ENCODE peak calls at places on chromosomes 2 and 18, in five cellular contexts. One of them, this sample, is unnamed.
A peak's percentile ranks its signal among the peaks of the same experiment; 100 is the strongest.

GRCh38 chr2:30702694-30703093 is 104.6 kb downstream of the CAPN13 start:
- DNase-seq in WERI-Rb-1: no peak
- DNase-seq in ovary: no peak
- DNase-seq in HCT116: no peak
- DNase-seq in pancreas: no peak
- DNase-seq in this sample: no peak

GRCh38 chr2:238811765-238812164 is 36.1 kb upstream of the TWIST2 start:
- DNase-seq in WERI-Rb-1: no peak
- DNase-seq in ovary: no peak
- DNase-seq in HCT116: no peak
- DNase-seq in pancreas: no peak
- DNase-seq in this sample: no peak

GRCh38 chr2:45361666-45362065 is 249.4 kb downstream of the SRBD1 start:
- DNase-seq in WERI-Rb-1: no peak
- DNase-seq in ovary: no peak
- DNase-seq in HCT116: no peak
- DNase-seq in pancreas: no peak
- DNase-seq in this sample: no peak

GRCh38 chr2:37614061-37614802 is 57.2 kb downstream of the CDC42EP3 start:
- DNase-seq in WERI-Rb-1: no peak
- DNase-seq in ovary: no peak
- DNase-seq in HCT116: no peak
- DNase-seq in pancreas: no peak
- DNase-seq in this sample: no peak

GRCh38 chr2:240686460-240686859 is 3.8 kb upstream of the AQP12B start:
- DNase-seq in WERI-Rb-1: no peak
- DNase-seq in ovary: no peak
- DNase-seq in HCT116: no peak
- DNase-seq in pancreas: no peak
- DNase-seq in this sample: no peak

GRCh38 chr2:20494246-20494645 is 47.4 kb downstream of the RHOB start:
- DNase-seq in WERI-Rb-1: no peak
- DNase-seq in ovary: no peak
- DNase-seq in HCT116: no peak
- DNase-seq in pancreas: no peak
- DNase-seq in this sample: no peak

GRCh38 chr18:27865431-27865830 is 311.5 kb downstream of the CDH2 start:
- DNase-seq in WERI-Rb-1: no peak
- DNase-seq in ovary: no peak
- DNase-seq in HCT116: no peak
- DNase-seq in pancreas: no peak
- DNase-seq in this sample: no peak

GRCh38 chr2:134307334-134307733 is 53.5 kb downstream of the MGAT5 start:
- DNase-seq in WERI-Rb-1: no peak
- DNase-seq in ovary: no peak
- DNase-seq in HCT116: no peak
- DNase-seq in pancreas: no peak
- DNase-seq in this sample: no peak

GRCh38 chr2:111226797-111227700 is 106.3 kb downstream of the BCL2L11 start:
- DNase-seq in WERI-Rb-1: no peak
- DNase-seq in ovary: no peak
- DNase-seq in HCT116: no peak
- DNase-seq in pancreas: no peak
- DNase-seq in this sample: no peak

GRCh38 chr2:34549710-34550345 is 950.7 kb upstream of the FAM98A start:
- DNase-seq in WERI-Rb-1: no peak
- DNase-seq in ovary: no peak
- DNase-seq in HCT116: no peak
- DNase-seq in pancreas: no peak
- DNase-seq in this sample: no peak

GRCh38 chr18:80175451-80176235 is 66.6 kb downstream of the ADNP2 start:
- DNase-seq in WERI-Rb-1: no peak
- DNase-seq in ovary: peak; percentile 25
- DNase-seq in HCT116: no peak
- DNase-seq in pancreas: no peak
- DNase-seq in this sample: no peak

GRCh38 chr18:78719821-78720220 is 259.8 kb upstream of the SALL3 start:
- DNase-seq in WERI-Rb-1: no peak
- DNase-seq in ovary: no peak
- DNase-seq in HCT116: no peak
- DNase-seq in pancreas: no peak
- DNase-seq in this sample: no peak

GRCh38 chr18:48472610-48473009 is 63.4 kb upstream of the ZBTB7C start:
- DNase-seq in WERI-Rb-1: no peak
- DNase-seq in ovary: no peak
- DNase-seq in HCT116: no peak
- DNase-seq in pancreas: no peak
- DNase-seq in this sample: no peak

GRCh38 chr18:32349728-32350395 is 120.8 kb downstream of the GAREM1 start:
- DNase-seq in WERI-Rb-1: no peak
- DNase-seq in ovary: peak; percentile 52
- DNase-seq in HCT116: peak; percentile 91
- DNase-seq in pancreas: peak; percentile 76
- DNase-seq in this sample: peak; percentile 89

GRCh38 chr2:54083021-54083420 is 32.4 kb upstream of the ACYP2 start:
- DNase-seq in WERI-Rb-1: no peak
- DNase-seq in ovary: no peak
- DNase-seq in HCT116: no peak
- DNase-seq in pancreas: no peak
- DNase-seq in this sample: no peak

GRCh38 chr18:10526211-10526949 is 553 bp downstream of the NAPG start:
- DNase-seq in WERI-Rb-1: peak; percentile 50
- DNase-seq in ovary: peak; percentile 82
- DNase-seq in HCT116: no peak
- DNase-seq in pancreas: peak; percentile 49
- DNase-seq in this sample: peak; percentile 57

GRCh38 chr2:172428841-172429173 is 1.4 kb downstream of the ITGA6 start:
- DNase-seq in WERI-Rb-1: no peak
- DNase-seq in ovary: no peak
- DNase-seq in HCT116: no peak
- DNase-seq in pancreas: no peak
- DNase-seq in this sample: peak; percentile 36

GRCh38 chr2:41483221-41483620 is 564.6 kb upstream of the PKDCC start:
- DNase-seq in WERI-Rb-1: no peak
- DNase-seq in ovary: no peak
- DNase-seq in HCT116: no peak
- DNase-seq in pancreas: no peak
- DNase-seq in this sample: no peak

GRCh38 chr2:181459646-181460045 is 2.5 kb downstream of the ITGA4 start:
- DNase-seq in WERI-Rb-1: no peak
- DNase-seq in ovary: no peak
- DNase-seq in HCT116: no peak
- DNase-seq in pancreas: no peak
- DNase-seq in this sample: no peak

GRCh38 chr18:44742741-44743311 is 62.1 kb downstream of the SETBP1 start:
- DNase-seq in WERI-Rb-1: peak; percentile 14
- DNase-seq in ovary: peak; percentile 86
- DNase-seq in HCT116: no peak
- DNase-seq in pancreas: peak; percentile 52
- DNase-seq in this sample: peak; percentile 59

GRCh38 chr2:67108231-67108630 is 288.9 kb upstream of the ETAA1 start:
- DNase-seq in WERI-Rb-1: no peak
- DNase-seq in ovary: no peak
- DNase-seq in HCT116: no peak
- DNase-seq in pancreas: peak; percentile 28
- DNase-seq in this sample: no peak

GRCh38 chr2:240791821-240792657 is 28.0 kb downstream of the KIF1A start:
- DNase-seq in WERI-Rb-1: no peak
- DNase-seq in ovary: peak; percentile 80
- DNase-seq in HCT116: no peak
- DNase-seq in pancreas: no peak
- DNase-seq in this sample: no peak

GRCh38 chr2:159136405-159136804 is 150.1 kb downstream of the WDSUB1 start:
- DNase-seq in WERI-Rb-1: no peak
- DNase-seq in ovary: no peak
- DNase-seq in HCT116: no peak
- DNase-seq in pancreas: no peak
- DNase-seq in this sample: no peak

GRCh38 chr2:1054399-1054798 is 103.8 kb downstream of the SNTG2 start:
- DNase-seq in WERI-Rb-1: no peak
- DNase-seq in ovary: no peak
- DNase-seq in HCT116: no peak
- DNase-seq in pancreas: no peak
- DNase-seq in this sample: no peak

GRCh38 chr2:241884951-241885700 is 15.6 kb downstream of the RTP5 start:
- DNase-seq in WERI-Rb-1: peak; percentile 15
- DNase-seq in ovary: no peak
- DNase-seq in HCT116: no peak
- DNase-seq in pancreas: peak; percentile 51
- DNase-seq in this sample: no peak

GRCh38 chr18:12422936-12423335 is 15.2 kb downstream of the PRELID3A start:
- DNase-seq in WERI-Rb-1: peak; percentile 85
- DNase-seq in ovary: no peak
- DNase-seq in HCT116: no peak
- DNase-seq in pancreas: no peak
- DNase-seq in this sample: no peak

GRCh38 chr2:131022731-131023130 is 70.5 kb downstream of the FAM168B start:
- DNase-seq in WERI-Rb-1: no peak
- DNase-seq in ovary: no peak
- DNase-seq in HCT116: no peak
- DNase-seq in pancreas: no peak
- DNase-seq in this sample: no peak

GRCh38 chr2:64296150-64296500 is 151.9 kb upstream of the PELI1 start:
- DNase-seq in WERI-Rb-1: peak; percentile 58
- DNase-seq in ovary: no peak
- DNase-seq in HCT116: no peak
- DNase-seq in pancreas: no peak
- DNase-seq in this sample: no peak

GRCh38 chr18:68428026-68428425 is 286.9 kb downstream of the TMX3 start:
- DNase-seq in WERI-Rb-1: no peak
- DNase-seq in ovary: no peak
- DNase-seq in HCT116: no peak
- DNase-seq in pancreas: no peak
- DNase-seq in this sample: no peak

DNA sequence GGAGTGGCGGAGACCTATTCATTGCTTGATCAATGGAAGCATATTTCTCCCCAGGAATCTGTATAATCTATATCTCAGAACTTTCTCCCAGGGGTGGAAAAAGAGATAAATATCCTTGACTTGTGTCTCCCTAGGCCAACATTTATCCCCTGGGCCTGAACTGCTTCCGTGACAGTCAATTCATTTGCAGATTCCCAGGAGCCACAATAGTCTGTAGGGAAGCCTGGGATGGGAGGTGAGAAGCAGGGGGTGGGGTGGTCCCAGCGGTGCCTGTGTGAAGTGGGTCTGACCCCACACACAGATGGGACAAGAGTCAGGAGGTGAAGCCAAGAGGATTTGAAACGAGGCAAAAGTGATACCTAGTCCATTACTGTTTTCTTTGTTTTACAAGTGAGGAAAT is 166.8 kb downstream of the DPP10 start:
- DNase-seq in WERI-Rb-1: no peak
- DNase-seq in ovary: no peak
- DNase-seq in HCT116: no peak
- DNase-seq in pancreas: no peak
- DNase-seq in this sample: no peak
- TF ChIP-seq CTCF in WERI-Rb-1: no peak
- TF ChIP-seq CTCF in ovary: no peak
- TF ChIP-seq CTCF in HCT116: no peak
- TF ChIP-seq CTCF in pancreas: no peak
- TF ChIP-seq CTCF in this sample: no peak

GRCh38 chr2:73915437-73915993 is 11.2 kb upstream of the DGUOK start:
- DNase-seq in WERI-Rb-1: no peak
- DNase-seq in ovary: no peak
- DNase-seq in HCT116: no peak
- DNase-seq in pancreas: no peak
- DNase-seq in this sample: no peak
- H3K27ac ChIP-seq in WERI-Rb-1: no peak overlapping the region
- H3K27ac ChIP-seq in ovary: no peak overlapping the region
- H3K27ac ChIP-seq in HCT116: no peak overlapping the region
- H3K27ac ChIP-seq in pancreas: no peak overlapping the region
- H3K27ac ChIP-seq in this sample: no peak overlapping the region

GRCh38 chr2:69608109-69608508 is 35.4 kb downstream of the AAK1 start:
- DNase-seq in WERI-Rb-1: no peak
- DNase-seq in ovary: no peak
- DNase-seq in HCT116: no peak
- DNase-seq in pancreas: no peak
- DNase-seq in this sample: peak; percentile 68
- H3K9me3 ChIP-seq in WERI-Rb-1: peaks cover 2% of the 10 kb centered on the region
- H3K9me3 ChIP-seq in ovary: no peaks in the 10 kb centered on the region
- H3K9me3 ChIP-seq in HCT116: no peaks in the 10 kb centered on the region
- H3K9me3 ChIP-seq in pancreas: no peaks in the 10 kb centered on the region
- H3K9me3 ChIP-seq in this sample: no peaks in the 10 kb centered on the region

GRCh38 chr2:96795076-96795475 is 21.0 kb upstream of the CNNM3 start:
- DNase-seq in WERI-Rb-1: no peak
- DNase-seq in ovary: no peak
- DNase-seq in HCT116: no peak
- DNase-seq in pancreas: no peak
- DNase-seq in this sample: no peak

GRCh38 chr2:96797066-96797625 is 18.9 kb upstream of the CNNM3 start:
- DNase-seq in WERI-Rb-1: no peak
- DNase-seq in ovary: no peak
- DNase-seq in HCT116: no peak
- DNase-seq in pancreas: no peak
- DNase-seq in this sample: no peak

GRCh38 chr2:96788393-96789244 is 27.4 kb upstream of the CNNM3 start:
- DNase-seq in WERI-Rb-1: peak; percentile 94
- DNase-seq in ovary: no peak
- DNase-seq in HCT116: no peak
- DNase-seq in pancreas: peak; percentile 33
- DNase-seq in this sample: peak; percentile 81

GRCh38 chr2:96789245-96789617 is 26.8 kb upstream of the CNNM3 start:
- DNase-seq in WERI-Rb-1: no peak
- DNase-seq in ovary: no peak
- DNase-seq in HCT116: no peak
- DNase-seq in pancreas: no peak
- DNase-seq in this sample: no peak

DNA sequence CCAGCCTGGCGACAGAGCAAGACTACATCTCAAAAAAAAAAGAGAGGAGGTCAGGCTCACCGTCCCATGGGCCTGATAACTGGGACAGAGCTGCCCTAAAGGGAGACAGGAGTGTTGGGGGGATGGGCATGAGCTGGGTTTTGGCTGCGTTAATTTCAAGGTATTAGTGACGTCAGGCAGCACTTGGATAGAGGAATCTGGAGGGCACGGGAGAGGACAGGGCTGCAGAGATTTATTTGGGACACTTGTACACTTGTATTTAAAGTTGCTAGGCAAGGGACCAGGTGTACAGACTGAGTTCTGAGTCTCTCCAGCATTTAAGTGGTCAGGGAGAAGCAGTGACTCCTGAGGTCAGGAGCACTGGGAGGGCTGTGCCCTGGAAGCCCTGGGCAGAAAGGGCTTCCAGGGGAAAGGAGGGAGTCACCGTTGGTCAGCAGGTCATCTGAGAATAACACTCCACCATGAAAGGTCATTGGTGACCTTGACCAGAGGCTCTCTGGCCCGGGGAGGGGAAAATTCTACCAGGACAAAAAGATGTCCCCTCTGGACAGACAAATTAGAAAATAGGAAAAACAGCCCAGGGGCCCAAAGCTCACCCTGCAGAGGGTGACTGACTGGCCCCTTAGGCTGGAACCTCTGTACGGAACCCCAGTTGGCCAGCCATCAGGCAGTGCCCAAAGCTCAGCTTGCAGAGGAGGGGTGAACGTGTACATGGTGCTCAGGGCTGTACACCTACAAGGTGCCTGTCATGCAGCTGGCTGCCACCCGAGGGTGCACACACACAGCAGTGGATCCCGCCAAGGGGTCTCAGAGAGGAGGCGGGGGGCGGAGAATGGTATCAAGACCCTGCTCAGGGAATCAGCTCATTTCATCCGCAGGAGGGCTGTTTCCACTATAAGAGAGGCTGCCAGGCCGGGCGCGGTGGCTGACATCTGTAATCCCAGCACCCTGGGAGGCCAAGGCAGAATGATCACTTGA is 23.0 kb upstream of the CNNM3 start:
- DNase-seq in WERI-Rb-1: no peak
- DNase-seq in ovary: no peak
- DNase-seq in HCT116: no peak
- DNase-seq in pancreas: no peak
- DNase-seq in this sample: peak; percentile 50
- TF ChIP-seq CTCF in WERI-Rb-1: peak; percentile 21
- TF ChIP-seq CTCF in ovary: no peak
- TF ChIP-seq CTCF in HCT116: no peak
- TF ChIP-seq CTCF in pancreas: no peak
- TF ChIP-seq CTCF in this sample: no peak

This sample was measured in thyroid gland.